ENCODE peak calls at places on chromosomes 16 and 17, in eight cellular contexts. J is head of caudate nucleus; H is glutamatergic neuron; Q is stimulated activated CD4-positive, alpha-beta T cell treated with anti-CD3 and anti-CD28 coated beads, Interleukin-12 subunit alpha, Interleukin-12 subunit beta, amount 100 ng/mL, for 48 hours; S is lung microvascular endothelial cell; I is effector CD4-positive, alpha-beta T cell; F is SK-N-MC; W is HEK293T. C is an unnamed sample.

GRCh38 chr16:56947604-56947995 is 14.2 kb upstream of the CETP start:
- DNase-seq in W (no peak), S (no peak), J (peak), F (no peak), Q (no peak), H (no peak), I (no peak), C (no peak)

GRCh38 chr17:82445542-82445941 is 5.0 kb downstream of the CYBC1 start:
- DNase-seq in S (no peak), W (no peak), F (no peak), I (no peak), J (no peak), Q (no peak), H (no peak), C (no peak)

GRCh38 chr17:73286863-73287296 is 24.9 kb downstream of the CDC42EP4 start:
- DNase-seq in H (no peak), S (no peak), F (no peak), J (no peak), W (no peak), Q (no peak), I (no peak), C (no peak)

GRCh38 chr17:47700471-47701449 is 6.8 kb downstream of the TBKBP1 start:
- DNase-seq in I (no peak), Q (no peak), S (no peak), F (no peak), H (no peak), W (no peak), J (no peak), C (no peak)

GRCh38 chr16:71528257-71528656 is 2.0 kb downstream of the CHST4 start:
- DNase-seq in I (no peak), Q (no peak), F (no peak), S (no peak), W (no peak), J (no peak), H (no peak), C (no peak)

GRCh38 chr17:6402258-6402657 is 32.7 kb downstream of the AIPL1 start:
- DNase-seq in I (no peak), Q (no peak), S (no peak), F (no peak), J (no peak), W (no peak), H (no peak), C (no peak)

GRCh38 chr16:51540259-51540658 is 389.2 kb upstream of the SALL1 start:
- DNase-seq in S (peak), W (no peak), I (no peak), F (no peak), J (no peak), Q (no peak), H (no peak), C (no peak)

GRCh38 chr17:9928601-9929341 is 23.7 kb upstream of the RCVRN start:
- DNase-seq in H (peak), I (no peak), Q (no peak), J (no peak), S (peak), W (peak), F (no peak), C (no peak)

GRCh38 chr17:39615434-39615833 is 7.7 kb upstream of the NEUROD2 start:
- DNase-seq in Q (no peak), W (no peak), F (no peak), S (no peak), I (no peak), J (no peak), H (no peak), C (no peak)

GRCh38 chr17:77999413-78000173 is 41.1 kb downstream of the TNRC6C start:
- DNase-seq in F (no peak), S (peak), I (no peak), J (no peak), W (no peak), H (no peak), Q (no peak), C (no peak)

GRCh38 chr16:50573947-50574751 is 26.0 kb downstream of the NKD1 start:
- DNase-seq in S (no peak), I (no peak), F (no peak), H (no peak), J (no peak), W (no peak), Q (no peak), C (no peak)

GRCh38 chr17:62792122-62792800 is 15.9 kb downstream of the MARCHF10 start:
- DNase-seq in J (no peak), Q (no peak), S (peak), F (no peak), H (no peak), W (no peak), I (no peak), C (no peak)

GRCh38 chr17:66715745-66716156 is 119.2 kb upstream of the CACNG5 start:
- DNase-seq in W (peak), F (peak), H (no peak), I (no peak), S (peak), Q (no peak), J (no peak), C (peak)

GRCh38 chr16:68700120-68700519 is 37.0 kb upstream of the CDH1 start:
- DNase-seq in W (no peak), I (no peak), S (peak), Q (no peak), J (no peak), H (no peak), F (no peak), C (no peak)

GRCh38 chr17:73976147-73976546 is 227.3 kb upstream of the RPL38 start:
- DNase-seq in H (no peak), S (no peak), I (no peak), W (no peak), Q (no peak), F (no peak), J (no peak), C (no peak)

GRCh38 chr16:88978608-88979346 is 1.8 kb upstream of the CBFA2T3 start:
- DNase-seq in H (no peak), W (no peak), J (peak), Q (no peak), I (no peak), S (no peak), F (no peak), C (peak)

GRCh38 chr16:86018487-86018886 is 119.5 kb downstream of the IRF8 start:
- DNase-seq in I (no peak), J (no peak), S (peak), W (no peak), F (no peak), H (no peak), Q (no peak), C (peak)

GRCh38 chr16:9053006-9053601 is 38.3 kb upstream of the HAPSTR1 start:
- DNase-seq in W (peak), J (peak), I (no peak), H (peak), F (no peak), S (peak), Q (no peak), C (peak)

GRCh38 chr16:86529160-86529559 is 18.8 kb downstream of the FOXF1 start:
- DNase-seq in F (no peak), S (no peak), W (no peak), I (no peak), Q (no peak), H (no peak), J (no peak), C (no peak)

GRCh38 chr16:53055603-53056527 is 1.1 kb downstream of the CHD9 start:
- DNase-seq in J (peak), S (peak), Q (no peak), W (no peak), I (no peak), H (no peak), F (no peak), C (no peak)

GRCh38 chr17:49496183-49496865 is 1.2 kb downstream of the NGFR start:
- DNase-seq in J (peak), I (peak), W (peak), S (peak), F (no peak), Q (peak), H (peak), C (peak)

GRCh38 chr17:73474370-73474988 is 162.7 kb upstream of the CDC42EP4 start:
- DNase-seq in H (peak), I (no peak), W (peak), J (peak), S (peak), F (no peak), Q (no peak), C (no peak)

GRCh38 chr16:89330177-89330856 is 112.8 kb downstream of the ZNF778 start:
- DNase-seq in W (no peak), S (peak), J (no peak), F (no peak), Q (no peak), I (peak), H (no peak), C (no peak)